ENCODE peak calls at places on chromosomes 11 and 22, in seven cellular contexts. T is CD8-positive, alpha-beta T cell; B is lower lobe of right lung; N is tibial artery; G is CD8-positive, alpha-beta memory T cell; D is OCI-LY7; J is psoas muscle. P is an unnamed sample.

GRCh38 chr22:23398701-23399366 is 181.3 kb downstream of the IGLL1 start:
- DNase-seq in T (no peak), G (no peak), D (no peak), J (peak), B (peak), N (no peak), P (no peak)

GRCh38 chr22:20946080-20946986 is 20.7 kb upstream of the AIFM3 start:
- DNase-seq in N (no peak), T (no peak), J (no peak), D (no peak), G (no peak), B (no peak), P (no peak)

GRCh38 chr11:74683941-74684481 is 47.2 kb downstream of the CHRDL2 start:
- DNase-seq in G (no peak), J (peak), N (peak), T (no peak), D (no peak), B (peak), P (no peak)

GRCh38 chr11:93732237-93732892 is 8.9 kb downstream of the TAF1D start:
- DNase-seq in D (no peak), J (no peak), N (no peak), B (no peak), G (no peak), T (no peak), P (no peak)

GRCh38 chr11:66006134-66006890 is 4.0 kb downstream of the BANF1 start:
- DNase-seq in J (no peak), G (no peak), B (no peak), T (no peak), D (no peak), N (no peak), P (no peak)

GRCh38 chr11:589798-590197 is 13.5 kb downstream of the PHRF1 start:
- DNase-seq in G (no peak), B (no peak), J (no peak), T (no peak), D (no peak), N (no peak), P (no peak)

GRCh38 chr11:66466225-66467033 is at the start of gene PELI3:
- DNase-seq in J (peak), B (peak), G (peak), N (peak), T (peak), D (peak), P (peak)

GRCh38 chr11:119093951-119094815 is 7.5 kb downstream of the DPAGT1 start:
- DNase-seq in B (peak), T (no peak), N (peak), G (peak), J (peak), D (peak), P (no peak)

GRCh38 chr11:105389952-105390351 is 219.9 kb upstream of the GRIA4 start:
- DNase-seq in G (no peak), B (no peak), T (no peak), J (no peak), N (no peak), D (no peak), P (no peak)

GRCh38 chr11:71327156-71328085 is 75.0 kb upstream of the SHANK2 start:
- DNase-seq in J (peak), D (no peak), N (peak), T (no peak), G (no peak), B (no peak), P (no peak)

GRCh38 chr11:131597875-131598274 is 227.5 kb downstream of the NTM start:
- DNase-seq in G (no peak), D (no peak), J (no peak), N (no peak), T (no peak), B (no peak), P (no peak)

GRCh38 chr22:46572911-46573780 is 35.7 kb upstream of the CELSR1 start:
- DNase-seq in B (peak), T (no peak), G (no peak), J (peak), D (no peak), N (no peak), P (no peak)

GRCh38 chr11:43823851-43824250 is 56.8 kb upstream of the ALKBH3 start:
- DNase-seq in T (no peak), G (no peak), J (no peak), D (no peak), B (no peak), N (no peak), P (no peak)

GRCh38 chr11:122659676-122660571 is 4.4 kb downstream of the UBASH3B start:
- DNase-seq in J (no peak), N (no peak), G (no peak), D (no peak), B (no peak), T (no peak), P (no peak)

GRCh38 chr22:43159484-43160178 is 8.3 kb downstream of the TSPO start:
- DNase-seq in D (no peak), J (peak), B (no peak), N (no peak), T (no peak), G (no peak), P (no peak)

GRCh38 chr11:125777309-125777708 is 1.3 kb downstream of the PATE2 start:
- DNase-seq in G (no peak), T (no peak), B (no peak), D (no peak), N (no peak), J (no peak), P (no peak)

GRCh38 chr11:15807827-15808226 is 548.5 kb downstream of the SOX6 start:
- DNase-seq in J (no peak), D (no peak), T (no peak), G (no peak), N (no peak), B (no peak), P (no peak)

GRCh38 chr11:46674463-46675287 is 25.7 kb downstream of the ARHGAP1 start:
- DNase-seq in T (no peak), D (peak), J (no peak), B (no peak), G (peak), N (peak), P (no peak)

GRCh38 chr11:78228467-78228866 is 39.7 kb downstream of the USP35 start:
- DNase-seq in T (no peak), D (peak), G (no peak), N (no peak), B (no peak), J (no peak), P (no peak)

DNA sequence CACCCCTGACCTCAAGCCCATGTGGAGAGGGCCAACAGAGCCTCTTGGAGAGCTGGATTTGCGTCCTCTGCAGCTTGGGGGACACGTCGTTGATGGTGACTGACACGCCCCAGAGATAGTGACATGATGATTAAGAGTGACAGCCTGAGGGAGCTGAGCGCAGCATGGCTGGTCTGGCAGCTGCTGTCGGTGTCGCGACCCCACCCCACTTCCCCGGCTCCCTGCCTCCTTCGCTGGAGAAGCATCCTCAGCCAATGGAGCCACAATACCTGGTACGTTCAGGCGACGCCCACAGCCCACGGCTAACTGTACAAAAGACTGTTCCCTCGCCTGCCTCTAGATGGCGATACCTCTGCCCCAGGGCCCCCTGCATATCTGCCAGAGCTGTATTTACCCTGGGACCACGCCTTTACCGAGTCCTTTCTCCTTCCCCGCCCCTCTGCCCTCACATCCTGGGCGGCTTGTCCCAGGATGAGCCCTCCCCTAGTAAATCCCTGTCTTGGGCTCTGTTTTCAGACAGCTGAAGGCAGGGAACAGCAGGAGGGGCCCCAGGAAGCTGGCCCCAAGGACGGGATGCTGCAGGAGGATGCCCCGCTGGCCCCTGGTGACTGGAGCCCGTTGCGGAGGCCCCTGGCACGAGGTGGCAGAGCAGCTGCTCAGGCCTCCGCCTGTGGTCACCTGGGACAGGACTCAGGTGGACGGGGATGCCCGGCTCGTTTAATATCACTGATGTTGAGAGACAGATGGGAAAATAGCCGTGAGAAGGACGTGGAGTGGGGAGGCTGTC is 90.6 kb downstream of the RPS6KA4 start:
- DNase-seq in D (peak), G (peak), B (peak), T (peak), J (peak), N (peak), P (no peak)
- H3K27ac ChIP-seq in D (peak), G (no peak), B (no peak), T (no peak), J (peak), N (peak), P (no peak)

DNA sequence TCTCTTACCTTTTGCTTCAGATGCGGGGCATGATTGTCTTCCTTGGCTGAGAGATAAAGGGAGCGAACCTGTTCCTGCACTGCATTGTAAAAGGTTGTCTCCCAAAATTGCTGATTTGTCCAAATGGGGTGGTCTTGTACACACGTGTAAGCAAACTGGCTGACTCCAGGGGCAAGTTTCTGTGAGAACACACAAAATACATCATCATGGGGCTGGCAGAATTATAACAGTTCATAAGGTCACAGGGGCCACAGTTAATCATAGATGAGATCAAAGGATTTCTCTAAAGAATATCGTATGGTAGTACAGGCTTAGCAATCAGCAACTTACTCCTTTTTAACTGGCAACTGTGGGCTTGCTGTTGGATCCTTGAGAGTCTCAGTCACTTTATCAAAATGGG is 194.3 kb downstream of the SWAP70 start:
- DNase-seq in B (no peak), D (no peak), G (no peak), T (no peak), J (no peak), N (no peak), P (no peak)
- H3K27ac ChIP-seq in B (no peak), D (peak), G (no peak), T (no peak), J (no peak), N (no peak), P (no peak)

GRCh38 chr22:25402160-25402500 is 162.3 kb upstream of the GRK3 start:
- DNase-seq in G (no peak), J (no peak), D (peak), B (no peak), N (no peak), T (no peak), P (no peak)
- H3K27ac ChIP-seq in G (no peak), J (no peak), D (peak), B (peak), N (no peak), T (no peak), P (no peak)

DNA sequence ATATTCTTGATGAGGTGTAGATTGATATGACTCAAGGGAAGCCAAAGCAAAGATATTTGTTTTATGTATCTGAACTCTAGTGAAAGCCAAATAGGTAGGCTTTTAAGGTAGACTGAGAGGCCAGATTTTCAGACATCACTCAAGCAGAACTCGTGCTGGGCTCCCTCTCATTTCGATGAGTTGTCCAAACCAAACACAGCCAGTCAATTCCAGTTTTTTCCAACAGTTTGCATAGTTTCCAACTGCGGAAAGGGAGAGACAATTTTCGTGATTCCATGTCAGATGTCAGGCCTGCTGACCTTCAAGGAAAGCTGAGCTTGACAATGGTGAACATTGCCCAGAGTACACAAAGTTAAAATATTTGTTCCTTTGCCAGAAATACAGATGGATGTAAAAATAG is 110.9 kb upstream of the MPPED2 start:
- DNase-seq in D (no peak), G (no peak), N (no peak), T (no peak), J (no peak), B (no peak), P (no peak)
- H3K27ac ChIP-seq in D (no peak), G (no peak), N (no peak), T (no peak), J (no peak), B (no peak), P (no peak)

GRCh38 chr11:110873953-110874352 is 161.7 kb upstream of the ARHGAP20 start:
- DNase-seq in B (no peak), T (no peak), J (no peak), G (no peak), N (no peak), D (no peak), P (no peak)
- H3K27ac ChIP-seq in B (no peak), T (no peak), J (no peak), G (no peak), N (no peak), D (no peak), P (no peak)

GRCh38 chr11:2382129-2382517 is 5.0 kb downstream of the CD81 start:
- DNase-seq in N (no peak), J (peak), B (no peak), D (no peak), G (peak), T (no peak), P (no peak)
- H3K27ac ChIP-seq in N (peak), J (peak), B (peak), D (peak), G (no peak), T (no peak), P (peak)

GRCh38 chr22:37643225-37643847 is 3.9 kb downstream of the SH3BP1 start:
- DNase-seq in B (peak), G (peak), T (peak), J (peak), N (peak), D (peak), P (peak)
- H3K27ac ChIP-seq in B (no peak), G (no peak), T (peak), J (no peak), N (no peak), D (no peak), P (no peak)

DNA sequence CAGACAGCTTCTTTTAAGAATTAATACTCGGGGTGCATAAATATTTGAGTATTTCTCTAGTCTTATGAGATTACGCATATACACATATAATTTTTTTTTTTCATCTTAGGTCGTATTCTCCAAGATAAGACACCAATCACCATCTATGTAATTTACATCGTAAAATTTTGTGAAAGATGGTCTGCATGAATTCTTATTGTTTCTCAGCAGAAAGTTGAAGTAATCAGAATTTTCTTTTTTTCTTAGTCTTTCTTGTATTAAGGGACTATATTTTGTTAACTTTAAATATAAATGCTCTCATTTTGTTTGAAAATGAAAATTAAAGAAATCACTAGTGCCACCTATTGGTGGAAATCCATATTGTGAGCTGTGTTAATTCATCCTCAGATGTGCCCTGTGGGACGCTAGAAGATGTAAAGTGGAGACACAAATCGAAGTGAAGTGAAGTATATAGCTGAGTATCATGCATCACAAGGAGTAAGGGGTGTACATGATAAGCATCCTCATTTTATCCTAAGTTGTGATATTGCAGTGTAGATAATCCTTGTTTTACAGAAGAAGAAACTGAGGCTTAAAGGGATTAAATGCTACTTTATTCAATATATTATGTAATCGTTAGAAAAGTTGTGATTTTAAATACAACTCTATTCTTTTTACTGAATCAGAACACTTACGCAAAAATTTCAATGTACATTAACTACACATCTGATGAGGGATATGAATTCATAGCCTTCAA is 2084.3 kb downstream of the LRRC4C start:
- DNase-seq in J (no peak), N (no peak), G (no peak), T (no peak), D (peak), B (no peak), P (no peak)
- H3K27ac ChIP-seq in J (no peak), N (no peak), G (no peak), T (no peak), D (no peak), B (no peak), P (no peak)

P was measured in caudate nucleus.